ENCODE peak calls at places on chromosomes 16 and 17, in nine cellular contexts. H is fibroblast of lung; M is CD4-positive, alpha-beta memory T cell; D is iPS DF 6.9; R is transverse colon; Y is GM23248; S is AG04450; U is mesenchymal stem cell; N is cardiac muscle cell. W is an unnamed sample. For H3K27me3, the result is how much of the 10 kb centered on the place peaks cover.

GRCh38 chr17:81601525-81602120 is 35.3 kb downstream of the NPLOC4 start:
- DNase-seq in H (peak), M (peak), D (peak), R (peak), Y (peak), S (peak), U (peak), N (peak), W (peak)

GRCh38 chr17:60089097-60089844 is 10.6 kb upstream of the HEATR6 start:
- DNase-seq in H (no peak), M (no peak), D (no peak), R (no peak), Y (no peak), S (no peak), U (no peak), N (no peak), W (no peak)

GRCh38 chr17:45228121-45228941 is 6.6 kb downstream of the FMNL1 start:
- DNase-seq in H (no peak), M (peak), D (no peak), R (peak), Y (no peak), S (no peak), U (no peak), N (no peak), W (no peak)

GRCh38 chr16:89344846-89345577 is 127.5 kb downstream of the ZNF778 start:
- DNase-seq in H (no peak), M (no peak), D (no peak), R (no peak), Y (no peak), S (no peak), U (no peak), N (no peak), W (no peak)

GRCh38 chr16:49484454-49484853 is 110.8 kb downstream of the C16orf78 start:
- DNase-seq in H (no peak), M (no peak), D (no peak), R (peak), Y (peak), S (no peak), U (peak), N (peak), W (peak)

GRCh38 chr17:78343099-78343432 is 16.8 kb downstream of the SOCS3 start:
- DNase-seq in H (peak), M (no peak), D (no peak), R (peak), Y (peak), S (no peak), U (peak), N (peak), W (peak)

GRCh38 chr16:64910351-64910750 is 211.5 kb downstream of the CDH11 start:
- DNase-seq in H (peak), M (no peak), D (no peak), R (no peak), Y (peak), S (peak), U (peak), N (peak), W (peak)

GRCh38 chr17:77285594-77286390 is 145.0 kb downstream of the SEC14L1 start:
- DNase-seq in H (peak), M (no peak), D (no peak), R (peak), Y (peak), S (peak), U (peak), N (peak), W (peak)

GRCh38 chr16:79651363-79651762 is 50.8 kb upstream of the MAF start:
- DNase-seq in H (peak), M (no peak), D (no peak), R (peak), Y (peak), S (no peak), U (peak), N (peak), W (no peak)

GRCh38 chr16:28317040-28317880 is 24.9 kb downstream of the SBK1 start:
- DNase-seq in H (peak), M (peak), D (no peak), R (peak), Y (peak), S (no peak), U (peak), N (peak), W (peak)

GRCh38 chr16:70398177-70398743 is 40.6 kb downstream of the ST3GAL2 start:
- DNase-seq in H (no peak), M (no peak), D (no peak), R (no peak), Y (no peak), S (no peak), U (no peak), N (no peak), W (no peak)

GRCh38 chr17:71460943-71461342 is 659.9 kb upstream of the SOX9 start:
- DNase-seq in H (no peak), M (no peak), D (no peak), R (peak), Y (peak), S (no peak), U (peak), N (peak), W (no peak)

GRCh38 chr16:54927125-54928015 is 3.3 kb upstream of the IRX5 start:
- DNase-seq in H (peak), M (no peak), D (no peak), R (no peak), Y (no peak), S (no peak), U (no peak), N (no peak), W (no peak)

GRCh38 chr17:68908045-68908444 is 47.1 kb downstream of the ABCA8 start:
- DNase-seq in H (no peak), M (no peak), D (no peak), R (no peak), Y (no peak), S (no peak), U (no peak), N (no peak), W (no peak)

GRCh38 chr16:46569231-46569735 is 51.9 kb downstream of the SHCBP1 start:
- DNase-seq in H (no peak), M (no peak), D (no peak), R (no peak), Y (no peak), S (no peak), U (no peak), N (no peak), W (no peak)

GRCh38 chr17:13228711-13229110 is 210.9 kb upstream of the ELAC2 start:
- DNase-seq in H (no peak), M (no peak), D (no peak), R (no peak), Y (no peak), S (no peak), U (no peak), N (no peak), W (no peak)

GRCh38 chr16:81797443-81797842 is 18.4 kb downstream of the PLCG2 start:
- DNase-seq in H (no peak), M (no peak), D (no peak), R (peak), Y (no peak), S (no peak), U (no peak), N (no peak), W (no peak)

GRCh38 chr17:62717589-62718342 is 90.3 kb downstream of the MRC2 start:
- DNase-seq in H (no peak), M (no peak), D (no peak), R (no peak), Y (no peak), S (no peak), U (no peak), N (no peak), W (no peak)

GRCh38 chr17:69525920-69526841 is 111.7 kb downstream of the MAP2K6 start:
- DNase-seq in H (peak), M (no peak), D (peak), R (peak), Y (peak), S (peak), U (peak), N (peak), W (peak)

GRCh38 chr17:82213251-82214011 is 789 bp upstream of the CCDC57 start:
- DNase-seq in H (peak), M (peak), D (no peak), R (peak), Y (peak), S (peak), U (peak), N (peak), W (peak)

GRCh38 chr17:77496831-77497577 is 356.2 kb downstream of the SEC14L1 start:
- DNase-seq in H (no peak), M (no peak), D (no peak), R (no peak), Y (no peak), S (no peak), U (no peak), N (no peak), W (no peak)

GRCh38 chr17:6061290-6061689 is 8.9 kb upstream of the WSCD1 start:
- DNase-seq in H (peak), M (no peak), D (no peak), R (no peak), Y (peak), S (no peak), U (peak), N (peak), W (no peak)

GRCh38 chr17:10285896-10286295 is 86.9 kb downstream of the MYH13 start:
- DNase-seq in H (no peak), M (no peak), D (no peak), R (no peak), Y (no peak), S (no peak), U (no peak), N (peak), W (no peak)

GRCh38 chr17:67711916-67712315 is 5.8 kb upstream of the NOL11 start:
- DNase-seq in H (no peak), M (no peak), D (no peak), R (no peak), Y (no peak), S (no peak), U (no peak), N (no peak), W (no peak)

GRCh38 chr17:7184091-7184488 is 4.9 kb upstream of the ASGR1 start:
- DNase-seq in H (no peak), M (no peak), D (no peak), R (peak), Y (no peak), S (no peak), U (no peak), N (no peak), W (no peak)

GRCh38 chr16:68396481-68396880 is 51.8 kb downstream of the SMPD3 start:
- DNase-seq in H (peak), M (peak), D (no peak), R (peak), Y (peak), S (peak), U (peak), N (peak), W (no peak)

DNA sequence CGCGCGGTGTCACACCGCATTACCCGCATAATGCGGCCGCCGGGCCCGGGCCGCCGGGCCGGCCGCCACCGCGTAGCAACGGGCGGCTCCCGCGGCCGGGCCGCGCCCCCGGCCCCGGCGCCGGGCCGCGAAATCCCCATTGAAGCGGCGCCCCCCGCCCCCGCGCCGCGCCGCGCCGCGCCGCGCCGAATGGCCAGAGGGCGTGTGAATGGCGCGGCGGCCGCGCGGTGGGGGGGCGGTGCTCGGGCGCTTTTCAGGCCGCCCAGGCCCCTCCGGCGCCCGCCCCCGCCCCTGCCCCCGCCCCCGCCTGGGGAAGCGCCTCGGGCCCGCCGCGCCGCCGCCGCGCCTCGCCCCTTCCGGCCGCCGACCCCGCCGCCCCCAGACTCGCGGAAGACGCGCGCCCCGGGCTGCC is 46.9 kb downstream of the WNT3 start:
- DNase-seq in H (peak), M (no peak), D (no peak), R (peak), Y (peak), S (no peak), U (peak), N (peak), W (peak)
- H3K27me3 ChIP-seq in H (under half), M (under half), D (under half), R (under half), Y (under half), S (under half), U (under half), N (under half), W (under half)

GRCh38 chr17:79528592-79529125 is 82.2 kb downstream of the RBFOX3 start:
- DNase-seq in H (no peak), M (no peak), D (no peak), R (no peak), Y (no peak), S (no peak), U (no peak), N (no peak), W (no peak)

GRCh38 chr17:79522414-79522813 is 88.4 kb downstream of the RBFOX3 start:
- DNase-seq in H (no peak), M (no peak), D (no peak), R (no peak), Y (no peak), S (no peak), U (no peak), N (no peak), W (no peak)

GRCh38 chr17:79527286-79527685 is 83.6 kb downstream of the RBFOX3 start:
- DNase-seq in H (no peak), M (no peak), D (no peak), R (no peak), Y (no peak), S (no peak), U (no peak), N (no peak), W (no peak)

GRCh38 chr17:79524201-79524882 is 86.5 kb downstream of the RBFOX3 start:
- DNase-seq in H (no peak), M (no peak), D (no peak), R (no peak), Y (no peak), S (no peak), U (no peak), N (no peak), W (no peak)

DNA sequence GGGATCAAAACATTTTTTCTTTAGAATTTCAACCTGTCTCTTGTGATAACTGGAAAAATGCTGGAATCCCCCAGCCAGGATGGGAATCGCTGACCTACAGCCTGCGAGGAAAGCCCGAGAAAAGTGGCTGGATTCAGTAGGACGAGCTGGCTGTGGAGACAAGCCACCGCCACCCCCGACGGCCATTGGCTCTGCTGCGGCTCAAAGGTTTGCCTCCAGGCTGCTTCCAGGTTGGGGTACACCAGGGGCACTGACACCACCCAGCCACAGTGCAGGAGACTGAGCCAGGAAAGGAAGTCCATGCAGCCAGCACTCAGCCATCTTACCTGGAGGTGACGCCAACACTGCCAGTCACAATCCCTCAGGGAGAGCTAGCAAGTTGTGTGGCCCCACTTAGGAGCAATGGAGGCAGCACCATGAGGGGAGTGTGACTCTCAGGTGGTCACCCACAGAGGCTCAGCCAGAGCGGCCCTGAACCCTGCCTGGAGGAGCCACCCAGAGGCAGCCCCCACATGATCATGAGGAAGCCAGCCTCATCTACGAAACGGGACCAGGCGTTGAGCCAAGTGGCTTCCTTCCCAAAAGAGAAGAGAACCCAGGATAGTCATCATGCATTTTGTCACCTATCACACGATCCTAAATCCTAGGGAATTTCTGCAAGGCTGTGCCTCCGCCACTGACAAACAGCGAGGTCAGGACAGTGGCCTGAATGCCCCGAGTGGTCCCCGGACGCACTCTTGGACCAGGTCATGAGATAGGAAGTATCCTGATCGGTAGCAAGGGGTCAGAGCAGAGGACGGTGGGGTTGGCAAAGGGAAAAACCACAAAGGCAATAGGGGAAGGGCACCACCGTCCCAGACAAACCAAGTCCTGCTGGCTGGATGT is 84.8 kb downstream of the RBFOX3 start:
- DNase-seq in H (no peak), M (no peak), D (no peak), R (no peak), Y (no peak), S (no peak), U (no peak), N (no peak), W (no peak)
- H3K27me3 ChIP-seq in H (under half), M (under half), D (under half), R (under half), Y (under half), S (under half), U (under half), N (under half), W (under half)

GRCh38 chr16:56633535-56633934 is 1.1 kb downstream of the MT1M start:
- DNase-seq in H (no peak), M (no peak), D (no peak), R (no peak), Y (no peak), S (no peak), U (no peak), N (no peak), W (no peak)
- H3K27me3 ChIP-seq in H (under half), M (under half), D (half or more), R (half or more), Y (under half), S (half or more), U (half or more), N (half or more), W (half or more)

GRCh38 chr17:15031971-15032370 is 233.2 kb downstream of the PMP22 start:
- DNase-seq in H (no peak), M (no peak), D (no peak), R (no peak), Y (no peak), S (no peak), U (no peak), N (no peak), W (no peak)
- H3K27me3 ChIP-seq in H (under half), M (under half), D (under half), R (under half), Y (under half), S (under half), U (under half), N (under half), W (under half)

DNA sequence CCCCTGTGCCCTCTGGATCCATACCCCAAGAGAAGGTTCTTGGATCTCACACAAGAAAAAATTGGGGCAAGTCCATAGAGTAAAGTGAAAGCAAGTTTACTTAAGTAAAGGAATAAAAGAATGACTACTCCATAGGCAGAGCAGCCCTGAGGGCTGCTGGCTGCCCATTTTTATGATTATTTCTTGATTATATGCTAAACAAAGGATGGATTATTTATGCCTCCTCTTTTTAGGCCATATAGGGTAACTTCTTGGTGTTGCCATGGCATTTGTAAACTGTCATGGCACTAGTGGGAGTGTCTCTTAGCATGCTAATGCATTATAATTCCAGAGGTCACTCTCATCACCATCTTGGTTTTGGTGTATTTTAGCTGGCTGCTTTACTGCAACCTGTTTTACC is 70.8 kb downstream of the NLK start:
- DNase-seq in H (no peak), M (no peak), D (no peak), R (no peak), Y (peak), S (no peak), U (no peak), N (no peak), W (no peak)
- H3K27me3 ChIP-seq in H (under half), M (under half), D (under half), R (under half), Y (under half), S (under half), U (under half), N (under half), W (under half)

GRCh38 chr17:74852237-74853047 is 7.2 kb downstream of the GRIN2C start:
- DNase-seq in H (peak), M (peak), D (peak), R (peak), Y (peak), S (no peak), U (no peak), N (peak), W (no peak)

GRCh38 chr17:74851612-74852236 is 8.0 kb downstream of the GRIN2C start:
- DNase-seq in H (no peak), M (no peak), D (no peak), R (no peak), Y (no peak), S (no peak), U (no peak), N (no peak), W (no peak)

GRCh38 chr17:74850914-74851313 is 8.8 kb downstream of the GRIN2C start:
- DNase-seq in H (no peak), M (no peak), D (no peak), R (no peak), Y (no peak), S (no peak), U (no peak), N (no peak), W (no peak)

GRCh38 chr17:74848656-74849399 is 10.9 kb downstream of the GRIN2C start:
- DNase-seq in H (no peak), M (no peak), D (no peak), R (no peak), Y (no peak), S (no peak), U (no peak), N (no peak), W (no peak)

GRCh38 chr17:74850310-74850709 is 9.4 kb downstream of the GRIN2C start:
- DNase-seq in H (no peak), M (no peak), D (no peak), R (no peak), Y (no peak), S (no peak), U (no peak), N (no peak), W (no peak)
- H3K27me3 ChIP-seq in H (under half), M (under half), D (under half), R (half or more), Y (under half), S (under half), U (half or more), N (half or more), W (under half)

GRCh38 chr17:49901460-49902331 is 53.8 kb upstream of the TAC4 start:
- DNase-seq in H (no peak), M (no peak), D (no peak), R (no peak), Y (peak), S (no peak), U (no peak), N (no peak), W (peak)
- H3K27me3 ChIP-seq in H (under half), M (under half), D (under half), R (half or more), Y (under half), S (half or more), U (half or more), N (half or more), W (under half)